ENCODE peak calls at places on chromosomes 1 and 21, in four cellular contexts. One of them, this sample, is unnamed.

GRCh38 chr21:15754640-15755039 is 24.9 kb downstream of the USP25 start:
- DNase-seq in CD4-positive, alpha-beta memory T cell: no peak
- DNase-seq in NCI-H1105: no peak
- DNase-seq in NCI-H345: no peak
- DNase-seq in this sample: no peak

GRCh38 chr1:185559684-185560310 is 174.4 kb upstream of the HMCN1 start:
- DNase-seq in NCI-H345: no peak
- DNase-seq in CD4-positive, alpha-beta memory T cell: peak
- DNase-seq in NCI-H1105: no peak
- DNase-seq in this sample: no peak

GRCh38 chr1:185483647-185484450 is 166.8 kb upstream of the IVNS1ABP start:
- DNase-seq in NCI-H345: peak
- DNase-seq in NCI-H1105: no peak
- DNase-seq in CD4-positive, alpha-beta memory T cell: no peak
- DNase-seq in this sample: no peak

GRCh38 chr1:35452086-35452485 is 105.1 kb downstream of the KIAA0319L start:
- DNase-seq in CD4-positive, alpha-beta memory T cell: no peak
- DNase-seq in NCI-H345: no peak
- DNase-seq in NCI-H1105: no peak
- DNase-seq in this sample: peak

GRCh38 chr1:905071-905749 is 18.5 kb upstream of the SAMD11 start:
- DNase-seq in NCI-H345: no peak
- DNase-seq in CD4-positive, alpha-beta memory T cell: no peak
- DNase-seq in NCI-H1105: peak
- DNase-seq in this sample: peak

GRCh38 chr1:219337588-219337987 is 163.9 kb downstream of the LYPLAL1 start:
- DNase-seq in NCI-H1105: no peak
- DNase-seq in NCI-H345: no peak
- DNase-seq in CD4-positive, alpha-beta memory T cell: no peak
- DNase-seq in this sample: no peak

GRCh38 chr21:33402011-33402979 is 918 bp upstream of the IFNGR2 start:
- DNase-seq in NCI-H345: no peak
- DNase-seq in NCI-H1105: no peak
- DNase-seq in CD4-positive, alpha-beta memory T cell: no peak
- DNase-seq in this sample: peak

GRCh38 chr1:15345711-15346355 is 63.9 kb upstream of the EFHD2 start:
- DNase-seq in NCI-H1105: no peak
- DNase-seq in CD4-positive, alpha-beta memory T cell: peak
- DNase-seq in NCI-H345: no peak
- DNase-seq in this sample: peak

GRCh38 chr1:7278045-7278444 is 492.8 kb downstream of the CAMTA1 start:
- DNase-seq in NCI-H1105: no peak
- DNase-seq in NCI-H345: peak
- DNase-seq in CD4-positive, alpha-beta memory T cell: no peak
- DNase-seq in this sample: no peak

GRCh38 chr1:199490804-199491527 is 536.5 kb upstream of the NR5A2 start:
- DNase-seq in NCI-H345: no peak
- DNase-seq in CD4-positive, alpha-beta memory T cell: no peak
- DNase-seq in NCI-H1105: peak
- DNase-seq in this sample: no peak

GRCh38 chr1:229409616-229410369 is 24.1 kb downstream of the ACTA1 start:
- DNase-seq in CD4-positive, alpha-beta memory T cell: no peak
- DNase-seq in NCI-H1105: no peak
- DNase-seq in NCI-H345: no peak
- DNase-seq in this sample: no peak

GRCh38 chr21:34989337-34990151 is 59.6 kb downstream of the RUNX1 start:
- DNase-seq in NCI-H1105: no peak
- DNase-seq in NCI-H345: no peak
- DNase-seq in CD4-positive, alpha-beta memory T cell: no peak
- DNase-seq in this sample: no peak

GRCh38 chr1:208179303-208179702 is 64.9 kb downstream of the PLXNA2 start:
- DNase-seq in NCI-H1105: no peak
- DNase-seq in CD4-positive, alpha-beta memory T cell: no peak
- DNase-seq in NCI-H345: peak
- DNase-seq in this sample: no peak

GRCh38 chr1:3405974-3406867 is 48.2 kb upstream of the ARHGEF16 start:
- DNase-seq in NCI-H345: peak
- DNase-seq in CD4-positive, alpha-beta memory T cell: no peak
- DNase-seq in NCI-H1105: no peak
- DNase-seq in this sample: no peak

GRCh38 chr1:30693366-30693765 is 30.0 kb downstream of the MATN1 start:
- DNase-seq in NCI-H345: no peak
- DNase-seq in CD4-positive, alpha-beta memory T cell: no peak
- DNase-seq in NCI-H1105: no peak
- DNase-seq in this sample: no peak

GRCh38 chr1:117335376-117336086 is 31.7 kb upstream of the MAN1A2 start:
- DNase-seq in NCI-H345: no peak
- DNase-seq in CD4-positive, alpha-beta memory T cell: no peak
- DNase-seq in NCI-H1105: no peak
- DNase-seq in this sample: no peak

GRCh38 chr1:22473952-22474351 is 22.3 kb downstream of the ZBTB40 start:
- DNase-seq in CD4-positive, alpha-beta memory T cell: no peak
- DNase-seq in NCI-H1105: no peak
- DNase-seq in NCI-H345: no peak
- DNase-seq in this sample: no peak

GRCh38 chr1:100323428-100324106 is 28.7 kb upstream of the CDC14A start:
- DNase-seq in NCI-H1105: no peak
- DNase-seq in NCI-H345: no peak
- DNase-seq in CD4-positive, alpha-beta memory T cell: no peak
- DNase-seq in this sample: peak

GRCh38 chr1:36380782-36381181 is 4.9 kb downstream of the STK40 start:
- DNase-seq in NCI-H345: no peak
- DNase-seq in CD4-positive, alpha-beta memory T cell: no peak
- DNase-seq in NCI-H1105: no peak
- DNase-seq in this sample: no peak

GRCh38 chr1:84352298-84353106 is 45.8 kb upstream of the DNASE2B start:
- DNase-seq in NCI-H1105: no peak
- DNase-seq in NCI-H345: no peak
- DNase-seq in CD4-positive, alpha-beta memory T cell: no peak
- DNase-seq in this sample: no peak

GRCh38 chr1:192654607-192655389 is 18.9 kb downstream of the RGS13 start:
- DNase-seq in NCI-H1105: no peak
- DNase-seq in CD4-positive, alpha-beta memory T cell: no peak
- DNase-seq in NCI-H345: no peak
- DNase-seq in this sample: no peak